ENCODE peak calls at places on chromosomes 2 and 18, in four cellular contexts. K is astrocyte, J is tibial artery, M is upper lobe of right lung. V is an unnamed sample.

GRCh38 chr2:160220545-160221009 is 20.5 kb upstream of the ITGB6 start:
- DNase-seq in M (no peak), J (no peak), K (no peak), V (no peak)

GRCh38 chr18:48634491-48634890 is 95.7 kb downstream of the CTIF start:
- DNase-seq in K (no peak), M (peak), J (peak), V (no peak)

GRCh38 chr18:70931942-70932814 is 643.3 kb downstream of the SOCS6 start:
- DNase-seq in J (no peak), M (no peak), K (peak), V (no peak)

GRCh38 chr2:102103992-102104871 is 38.3 kb upstream of the IL1R1 start:
- DNase-seq in M (peak), J (peak), K (peak), V (peak)

GRCh38 chr2:144131042-144131441 is 388.9 kb downstream of the ZEB2 start:
- DNase-seq in J (no peak), M (no peak), K (peak), V (no peak)

GRCh38 chr2:190511104-190511503 is 23.4 kb downstream of the NEMP2 start:
- DNase-seq in M (no peak), J (no peak), K (peak), V (no peak)

GRCh38 chr2:28390857-28391563 is 1.6 kb upstream of the FOSL2 start:
- DNase-seq in J (no peak), K (no peak), M (peak), V (no peak)

GRCh38 chr2:17615728-17616351 is 75.3 kb downstream of the VSNL1 start:
- DNase-seq in J (no peak), M (no peak), K (peak), V (no peak)

GRCh38 chr2:217158906-217159305 is 299.0 kb upstream of the TNP1 start:
- DNase-seq in M (no peak), K (no peak), J (no peak), V (no peak)

GRCh38 chr2:195445639-195446038 is 211.4 kb upstream of the SLC39A10 start:
- DNase-seq in J (no peak), K (no peak), M (no peak), V (no peak)

GRCh38 chr18:57759650-57760049 is 43.5 kb downstream of the ATP8B1 start:
- DNase-seq in K (peak), M (no peak), J (no peak), V (no peak)

GRCh38 chr18:14074187-14074586 is 58.0 kb downstream of the ZNF519 start:
- DNase-seq in M (no peak), J (no peak), K (no peak), V (no peak)

GRCh38 chr2:241139531-241140444 is 9.5 kb downstream of the PASK start:
- DNase-seq in K (no peak), J (no peak), M (no peak), V (no peak)

GRCh38 chr2:44549856-44550255 is 188.1 kb downstream of the CAMKMT start:
- DNase-seq in J (no peak), K (peak), M (no peak), V (no peak)

GRCh38 chr2:61970807-61971556 is 65.5 kb downstream of the COMMD1 start:
- DNase-seq in K (no peak), J (no peak), M (no peak), V (no peak)

GRCh38 chr2:119660343-119660658 is 18.7 kb upstream of the TMEM177 start:
- DNase-seq in K (no peak), J (no peak), M (no peak), V (no peak)

GRCh38 chr18:51226068-51226467 is 28.6 kb upstream of the MEX3C start:
- DNase-seq in K (no peak), J (no peak), M (no peak), V (no peak)

GRCh38 chr2:237315881-237316225 is 98.1 kb downstream of the COL6A3 start:
- DNase-seq in K (peak), M (no peak), J (no peak), V (no peak)

GRCh38 chr2:189997016-189997415 is 65.5 kb downstream of the MSTN start:
- DNase-seq in M (no peak), K (no peak), J (no peak), V (no peak)

GRCh38 chr2:41141146-41141791 is 689.4 kb upstream of the SLC8A1 start:
- DNase-seq in M (no peak), J (no peak), K (no peak), V (no peak)

GRCh38 chr18:31918733-31919132 is 24.2 kb downstream of the TRAPPC8 start:
- DNase-seq in K (no peak), J (no peak), M (no peak), V (no peak)

GRCh38 chr18:31356025-31356424 is 20.6 kb upstream of the DSG4 start:
- DNase-seq in J (no peak), M (no peak), K (no peak), V (no peak)

GRCh38 chr2:7752291-7752690 is 835.1 kb downstream of the RNF144A start:
- DNase-seq in K (no peak), J (no peak), M (no peak), V (no peak)

GRCh38 chr18:33839452-33840225 is 261.6 kb downstream of the ASXL3 start:
- DNase-seq in J (no peak), K (peak), M (no peak), V (no peak)

GRCh38 chr2:170276926-170277571 is 99.1 kb downstream of the MYO3B start:
- DNase-seq in J (no peak), M (no peak), K (no peak), V (no peak)

GRCh38 chr2:26486789-26487188 is 8.9 kb upstream of the OTOF start:
- DNase-seq in K (no peak), J (no peak), M (no peak), V (no peak)

GRCh38 chr2:37554687-37555086 is 116.8 kb downstream of the CDC42EP3 start:
- DNase-seq in J (no peak), K (no peak), M (no peak), V (no peak)
- H3K27ac ChIP-seq in J (no peak), K (no peak), M (no peak), V (no peak)

GRCh38 chr2:9941196-9941995 is 10.1 kb upstream of the GRHL1 start:
- DNase-seq in K (peak), M (no peak), J (no peak), V (no peak)
- H3K27ac ChIP-seq in K (peak), M (no peak), J (no peak), V (no peak)

GRCh38 chr2:10043906-10044601 is 704 bp downstream of the KLF11 start:
- DNase-seq in J (peak), K (peak), M (peak), V (peak)

GRCh38 chr2:10039658-10040410 is 3.5 kb upstream of the KLF11 start:
- DNase-seq in M (no peak), K (no peak), J (no peak), V (no peak)

GRCh38 chr2:10042301-10043161 is 819 bp upstream of the KLF11 start:
- DNase-seq in K (peak), J (peak), M (peak), V (peak)

GRCh38 chr2:10043256-10043905 is at the start of gene KLF11:
- DNase-seq in K (peak), J (peak), M (peak), V (peak)

GRCh38 chr2:10041711-10042110 is 1.6 kb upstream of the KLF11 start:
- DNase-seq in K (no peak), J (no peak), M (peak), V (no peak)
- H3K27ac ChIP-seq in K (no peak), J (peak), M (peak), V (no peak)

GRCh38 chr2:100877555-100877954 is 57.6 kb downstream of the NPAS2 start:
- DNase-seq in M (no peak), K (peak), J (no peak), V (no peak)
- H3K27ac ChIP-seq in M (no peak), K (no peak), J (no peak), V (no peak)